ENCODE peak calls at places on chromosomes 13 and 19, in ten cellular contexts. J, P, L, G, W, F, I, T, D and U are unnamed samples.
A peak's percentile ranks its signal among the peaks of the same experiment; 100 is the strongest.

GRCh38 chr19:33273881-33274662 is 28.3 kb downstream of the CEBPA start:
- DNase-seq in L (peak; percentile 35), J (no peak), W (no peak), P (no peak), G (no peak), I (no peak), T (peak; percentile 68), F (peak; percentile 93), D (peak; percentile 94), U (no peak)

GRCh38 chr13:94419304-94419943 is 60.1 kb downstream of the DCT start:
- DNase-seq in G (no peak), T (no peak), D (peak; percentile 78), J (no peak), L (peak; percentile 72), P (no peak), I (no peak), W (peak; percentile 11), F (peak; percentile 83), U (no peak)

GRCh38 chr13:29702912-29703351 is 107.4 kb upstream of the SLC7A1 start:
- DNase-seq in G (peak; percentile 18), D (peak; percentile 92), L (no peak), F (peak; percentile 89), I (no peak), J (no peak), W (no peak), P (no peak), T (peak; percentile 59), U (no peak)

GRCh38 chr13:99320693-99321481 is 13.7 kb upstream of the GPR183 start:
- DNase-seq in W (peak; percentile 78), J (peak; percentile 62), F (peak; percentile 96), I (no peak), D (peak; percentile 89), G (no peak), L (peak; percentile 88), P (no peak), T (no peak), U (no peak)

GRCh38 chr13:26707122-26708006 is 53.2 kb downstream of the GPR12 start:
- DNase-seq in W (peak; percentile 21), P (no peak), D (peak; percentile 54), G (peak; percentile 91), J (peak; percentile 84), I (peak; percentile 65), F (peak; percentile 73), T (no peak), L (peak; percentile 63), U (peak; percentile 87)

GRCh38 chr13:99606322-99607089 is 105.2 kb downstream of the TM9SF2 start:
- DNase-seq in J (peak; percentile 93), I (peak; percentile 81), G (peak; percentile 87), T (peak; percentile 89), D (peak; percentile 60), L (peak; percentile 69), P (peak; percentile 91), W (peak; percentile 86), F (peak; percentile 82), U (peak; percentile 95)

GRCh38 chr13:35927554-35927953 is 203.6 kb downstream of the DCLK1 start:
- DNase-seq in L (no peak), G (no peak), F (peak; percentile 82), D (peak; percentile 90), I (no peak), W (no peak), T (peak; percentile 45), P (no peak), J (no peak), U (no peak)

GRCh38 chr13:75357576-75358295 is 124.2 kb downstream of the TBC1D4 start:
- DNase-seq in P (no peak), I (peak; percentile 73), J (peak; percentile 82), T (no peak), D (peak; percentile 75), G (peak; percentile 83), L (peak; percentile 76), W (peak; percentile 49), F (peak; percentile 76), U (peak; percentile 26)

GRCh38 chr13:23558675-23559536 is 11.3 kb upstream of the TNFRSF19 start:
- DNase-seq in J (no peak), W (no peak), L (peak; percentile 66), F (peak; percentile 95), P (no peak), T (peak; percentile 62), G (peak; percentile 33), I (no peak), D (peak; percentile 83), U (no peak)
- H3K4me3 ChIP-seq in J (no peak overlapping the region), W (no peak overlapping the region), L (peak overlapping the region; percentile 43), F (peak overlapping the region; percentile 13), P (no peak overlapping the region), T (no peak overlapping the region), G (no peak overlapping the region), I (no peak overlapping the region), D (peak overlapping the region; percentile 6), U (no peak overlapping the region)

GRCh38 chr19:993831-994393 is 6.3 kb upstream of the GRIN3B start:
- DNase-seq in I (no peak), F (no peak), T (no peak), D (no peak), W (no peak), L (no peak), P (no peak), J (no peak), G (no peak), U (no peak)

GRCh38 chr19:995051-995827 is 5.0 kb upstream of the GRIN3B start:
- DNase-seq in F (no peak), G (no peak), J (no peak), P (peak; percentile 61), I (no peak), W (no peak), L (no peak), D (no peak), T (no peak), U (no peak)

GRCh38 chr19:998064-998463 is 2.2 kb upstream of the GRIN3B start:
- DNase-seq in P (no peak), T (no peak), J (no peak), G (no peak), F (no peak), L (no peak), W (no peak), I (no peak), D (no peak), U (no peak)

GRCh38 chr19:994516-994915 is 5.7 kb upstream of the GRIN3B start:
- DNase-seq in G (no peak), F (no peak), P (no peak), T (no peak), I (no peak), L (no peak), J (no peak), D (no peak), W (no peak), U (no peak)

GRCh38 chr19:996051-996838 is 4.0 kb upstream of the GRIN3B start:
- DNase-seq in T (no peak), W (peak; percentile 93), F (peak; percentile 67), G (peak; percentile 75), L (peak; percentile 19), I (no peak), J (peak; percentile 66), D (peak; percentile 45), P (peak; percentile 55), U (peak; percentile 68)
- H3K4me3 ChIP-seq in T (no peak overlapping the region), W (no peak overlapping the region), F (peak overlapping the region; percentile 14), G (peak overlapping the region; percentile 55), L (peak overlapping the region; percentile 35), I (no peak overlapping the region), J (no peak overlapping the region), D (no peak overlapping the region), P (no peak overlapping the region), U (peak overlapping the region; percentile 13)

GRCh38 chr13:110127986-110128511 is 178.9 kb downstream of the COL4A1 start:
- DNase-seq in L (peak; percentile 47), J (no peak), I (no peak), D (no peak), P (no peak), F (peak; percentile 84), G (no peak), T (no peak), W (no peak), U (no peak)

GRCh38 chr13:110125613-110126272 is 181.2 kb downstream of the COL4A1 start:
- DNase-seq in T (no peak), D (no peak), L (no peak), W (no peak), P (no peak), J (no peak), G (no peak), F (no peak), I (no peak), U (no peak)

GRCh38 chr13:110128546-110128945 is 178.4 kb downstream of the COL4A1 start:
- DNase-seq in I (no peak), L (no peak), T (no peak), D (no peak), F (peak; percentile 58), J (no peak), G (no peak), W (no peak), P (no peak), U (no peak)

GRCh38 chr13:110125157-110125556 is 181.8 kb downstream of the COL4A1 start:
- DNase-seq in L (no peak), G (no peak), T (no peak), J (no peak), D (no peak), P (no peak), W (no peak), F (no peak), I (no peak), U (no peak)

DNA sequence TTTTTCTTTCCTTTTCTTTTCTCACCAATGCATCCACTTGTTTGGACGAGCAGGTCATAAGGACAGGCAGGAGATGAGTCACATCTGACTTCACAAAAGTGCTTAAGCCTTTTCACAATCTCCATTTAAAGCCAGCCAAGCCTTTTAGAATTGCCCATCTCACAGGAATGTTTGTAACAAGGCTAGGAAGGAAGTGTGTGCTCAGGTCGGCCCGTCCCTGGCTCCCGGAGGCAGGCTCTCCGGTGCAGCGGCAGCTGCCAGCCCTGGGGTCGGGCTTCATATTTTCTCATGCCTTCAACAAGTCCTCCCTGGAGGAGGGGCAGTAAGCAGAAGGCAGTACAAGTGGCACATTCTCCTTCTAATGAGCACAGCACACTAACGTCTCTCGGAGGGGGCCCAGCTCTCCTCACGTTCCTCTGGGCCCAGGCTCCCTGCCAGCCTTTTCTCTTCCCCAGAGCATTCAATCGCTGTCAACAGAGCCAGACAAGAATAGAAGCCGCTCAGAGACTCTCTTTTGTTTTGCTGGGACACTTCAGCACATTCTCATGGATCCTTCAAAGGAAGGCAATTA is 180.5 kb downstream of the COL4A1 start:
- DNase-seq in W (no peak), L (peak; percentile 89), I (no peak), F (peak; percentile 99), T (peak; percentile 58), G (peak; percentile 54), D (peak; percentile 90), J (no peak), P (no peak), U (no peak)
- H3K4me3 ChIP-seq in W (no peak overlapping the region), L (peak overlapping the region; percentile 5), I (no peak overlapping the region), F (peak overlapping the region; percentile 30), T (no peak overlapping the region), G (no peak overlapping the region), D (no peak overlapping the region), J (no peak overlapping the region), P (no peak overlapping the region), U (no peak overlapping the region)

DNA sequence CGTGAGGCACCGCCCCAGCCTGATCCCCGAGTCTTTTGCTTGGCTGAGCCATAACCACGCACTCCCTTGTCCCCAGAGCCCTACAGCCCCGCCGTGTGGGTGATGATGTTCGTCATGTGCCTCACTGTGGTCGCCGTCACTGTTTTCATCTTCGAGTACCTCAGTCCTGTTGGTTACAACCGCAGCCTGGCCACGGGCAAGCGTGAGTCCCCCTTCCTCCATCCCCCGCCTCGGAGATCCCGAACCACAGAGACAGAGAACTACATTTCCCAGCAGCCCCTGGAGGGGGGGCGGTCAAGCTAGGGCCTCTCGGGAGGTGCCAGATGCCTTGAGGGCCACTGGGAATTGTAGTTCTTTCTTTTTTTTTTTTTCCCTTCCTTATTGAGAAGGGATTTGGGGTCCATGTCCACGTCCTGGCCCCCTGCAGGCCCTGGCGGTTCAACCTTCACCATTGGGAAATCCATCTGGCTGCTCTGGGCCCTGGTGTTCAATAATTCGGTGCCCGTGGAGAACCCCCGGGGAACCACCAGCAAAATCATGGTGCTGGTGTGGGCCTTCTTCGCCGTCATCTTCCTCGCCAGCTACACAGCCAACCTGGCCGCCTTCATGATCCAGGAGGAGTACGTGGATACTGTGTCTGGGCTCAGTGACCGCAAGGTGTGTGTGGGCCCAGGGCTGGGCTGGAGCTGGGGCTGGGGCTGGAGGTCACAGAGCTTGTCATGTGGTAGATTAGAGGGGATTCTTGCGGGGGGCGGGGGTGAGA is 25.9 kb downstream of the GRIN2D start:
- DNase-seq in T (no peak), L (peak; percentile 18), G (peak; percentile 96), D (peak; percentile 32), J (peak; percentile 74), I (peak; percentile 53), P (no peak), W (peak; percentile 72), F (peak; percentile 36), U (peak; percentile 60)
- H3K4me3 ChIP-seq in T (no peak overlapping the region), L (no peak overlapping the region), G (no peak overlapping the region), D (no peak overlapping the region), J (no peak overlapping the region), I (no peak overlapping the region), P (no peak overlapping the region), W (peak overlapping the region; percentile 15), F (no peak overlapping the region), U (no peak overlapping the region)